ENCODE peak calls at places on chromosomes 11 and 22, in eight cellular contexts. C, Y, E, O, P, Z, X and A are unnamed samples.

GRCh38 chr11:46404476-46405017 is 13.0 kb upstream of the CHRM4 start:
- DNase-seq in C (no peak), Y (no peak), E (no peak), O (no peak), P (no peak), Z (no peak), X (no peak), A (no peak)

GRCh38 chr11:9660886-9661285 is 3.0 kb upstream of the SWAP70 start:
- DNase-seq in C (no peak), Y (no peak), E (no peak), O (no peak), P (no peak), Z (no peak), X (peak), A (no peak)

GRCh38 chr11:8691601-8692000 is 9.0 kb downstream of the RPL27A start:
- DNase-seq in C (no peak), Y (no peak), E (no peak), O (no peak), P (no peak), Z (no peak), X (no peak), A (no peak)

GRCh38 chr22:23431337-23432072 is 148.6 kb downstream of the IGLL1 start:
- DNase-seq in C (no peak), Y (no peak), E (no peak), O (no peak), P (no peak), Z (no peak), X (no peak), A (no peak)

GRCh38 chr11:108906329-108906728 is 241.5 kb downstream of the DDX10 start:
- DNase-seq in C (no peak), Y (peak), E (peak), O (no peak), P (no peak), Z (no peak), X (peak), A (no peak)

GRCh38 chr11:1131033-1131911 is 26.5 kb upstream of the MUC5AC start:
- DNase-seq in C (no peak), Y (no peak), E (no peak), O (no peak), P (peak), Z (no peak), X (no peak), A (no peak)

GRCh38 chr11:6607190-6607635 is 3.6 kb downstream of the ILK start:
- DNase-seq in C (no peak), Y (no peak), E (no peak), O (no peak), P (no peak), Z (no peak), X (no peak), A (no peak)

GRCh38 chr11:119680899-119681370 is 48.1 kb downstream of the NECTIN1 start:
- DNase-seq in C (no peak), Y (no peak), E (no peak), O (no peak), P (peak), Z (no peak), X (no peak), A (no peak)

GRCh38 chr11:70029115-70029830 is 48.8 kb upstream of the ANO1 start:
- DNase-seq in C (no peak), Y (no peak), E (no peak), O (no peak), P (no peak), Z (no peak), X (no peak), A (no peak)

GRCh38 chr11:132365650-132366049 is 995.2 kb downstream of the NTM start:
- DNase-seq in C (no peak), Y (no peak), E (no peak), O (no peak), P (no peak), Z (no peak), X (peak), A (no peak)

GRCh38 chr22:24006207-24006913 is 1.1 kb upstream of the GSTT4 start:
- DNase-seq in C (no peak), Y (no peak), E (no peak), O (no peak), P (no peak), Z (no peak), X (no peak), A (no peak)

GRCh38 chr22:47282366-47282765 is 519.9 kb downstream of the TBC1D22A start:
- DNase-seq in C (no peak), Y (no peak), E (no peak), O (no peak), P (no peak), Z (no peak), X (no peak), A (no peak)

GRCh38 chr11:47403135-47403534 is 5.3 kb upstream of the SLC39A13 start:
- DNase-seq in C (no peak), Y (no peak), E (no peak), O (no peak), P (no peak), Z (no peak), X (no peak), A (no peak)

GRCh38 chr11:78061088-78061920 is 2.4 kb upstream of the THRSP start:
- DNase-seq in C (no peak), Y (no peak), E (no peak), O (no peak), P (no peak), Z (no peak), X (no peak), A (no peak)

GRCh38 chr11:104127828-104128227 is 36.1 kb downstream of the PDGFD start:
- DNase-seq in C (no peak), Y (no peak), E (no peak), O (no peak), P (no peak), Z (no peak), X (peak), A (no peak)

GRCh38 chr11:63829823-63830489 is 9.0 kb upstream of the MARK2 start:
- DNase-seq in C (no peak), Y (peak), E (peak), O (no peak), P (no peak), Z (peak), X (peak), A (no peak)

GRCh38 chr11:12693485-12694181 is 19.4 kb downstream of the TEAD1 start:
- DNase-seq in C (peak), Y (peak), E (peak), O (no peak), P (no peak), Z (peak), X (peak), A (peak)

GRCh38 chr11:73388241-73389133 is 12.3 kb downstream of the RELT start:
- DNase-seq in C (no peak), Y (no peak), E (no peak), O (no peak), P (peak), Z (no peak), X (peak), A (no peak)

GRCh38 chr11:2294340-2295290 is 7.1 kb downstream of the C11orf21 start:
- DNase-seq in C (peak), Y (no peak), E (no peak), O (no peak), P (peak), Z (peak), X (no peak), A (no peak)